ENCODE peak calls at places on chromosomes 1 and 21, in six cellular contexts. T is GM20000; Z is GM10248; L is CD4-positive, alpha-beta T cell; W is progenitor cell of endocrine pancreas; N is mammary epithelial cell. E is an unnamed sample.

GRCh38 chr1:15985611-15986272 is 9.8 kb upstream of the ZBTB17 start:
- DNase-seq in N (peak; percentile 73), T (no peak), Z (no peak), W (no peak), L (no peak), E (no peak)

GRCh38 chr1:177077006-177077405 is 87.5 kb downstream of the ASTN1 start:
- DNase-seq in T (no peak), L (no peak), Z (no peak), W (no peak), N (no peak), E (no peak)

GRCh38 chr1:47934243-47934805 is 62.9 kb downstream of the TRABD2B start:
- DNase-seq in W (no peak), N (no peak), L (no peak), Z (no peak), T (no peak), E (no peak)

GRCh38 chr21:31260790-31261189 is 83.3 kb downstream of the TIAM1 start:
- DNase-seq in T (no peak), L (no peak), N (no peak), W (no peak), Z (no peak), E (no peak)

GRCh38 chr21:43701936-43702784 is 16.8 kb upstream of the PDXK start:
- DNase-seq in L (no peak), W (no peak), Z (no peak), T (no peak), N (no peak), E (no peak)

GRCh38 chr1:50976890-50977574 is 7.0 kb downstream of the CDKN2C start:
- DNase-seq in T (peak; percentile 79), N (peak; percentile 25), W (no peak), L (no peak), Z (peak; percentile 66), E (peak; percentile 28)

GRCh38 chr1:228782662-228783414 is 47.6 kb downstream of the RHOU start:
- DNase-seq in N (peak; percentile 2), L (no peak), W (no peak), Z (no peak), T (no peak), E (no peak)

GRCh38 chr1:29593601-29594382 is 357.5 kb downstream of the PTPRU start:
- DNase-seq in T (no peak), N (peak; percentile 33), W (no peak), L (no peak), Z (no peak), E (no peak)

GRCh38 chr1:159562680-159563079 is 24.9 kb upstream of the APCS start:
- DNase-seq in N (no peak), W (no peak), T (no peak), L (no peak), Z (no peak), E (no peak)

GRCh38 chr21:32270748-32271147 is 8.1 kb downstream of the MIS18A start:
- DNase-seq in Z (no peak), T (no peak), W (no peak), N (no peak), L (no peak), E (no peak)

GRCh38 chr1:186683637-186684410 is 3.6 kb upstream of the PTGS2 start:
- DNase-seq in W (no peak), Z (no peak), T (no peak), N (no peak), L (no peak), E (no peak)

GRCh38 chr1:4634156-4634792 is 20.1 kb upstream of the AJAP1 start:
- DNase-seq in T (no peak), Z (no peak), N (no peak), L (no peak), W (no peak), E (no peak)

GRCh38 chr21:16187603-16188002 is 457.8 kb downstream of the USP25 start:
- DNase-seq in Z (no peak), L (no peak), W (no peak), N (no peak), T (no peak), E (no peak)

GRCh38 chr1:59505596-59506028 is 208.7 kb downstream of the FGGY start:
- DNase-seq in N (no peak), W (no peak), T (no peak), Z (no peak), L (no peak), E (no peak)

GRCh38 chr1:223776075-223776814 is 63.9 kb downstream of the CAPN2 start:
- DNase-seq in N (peak; percentile 94), W (no peak), Z (no peak), T (no peak), L (no peak), E (no peak)

GRCh38 chr1:172466795-172467407 is 23.0 kb upstream of the PIGC start:
- DNase-seq in N (peak; percentile 74), T (no peak), Z (no peak), W (no peak), L (no peak), E (no peak)

DNA sequence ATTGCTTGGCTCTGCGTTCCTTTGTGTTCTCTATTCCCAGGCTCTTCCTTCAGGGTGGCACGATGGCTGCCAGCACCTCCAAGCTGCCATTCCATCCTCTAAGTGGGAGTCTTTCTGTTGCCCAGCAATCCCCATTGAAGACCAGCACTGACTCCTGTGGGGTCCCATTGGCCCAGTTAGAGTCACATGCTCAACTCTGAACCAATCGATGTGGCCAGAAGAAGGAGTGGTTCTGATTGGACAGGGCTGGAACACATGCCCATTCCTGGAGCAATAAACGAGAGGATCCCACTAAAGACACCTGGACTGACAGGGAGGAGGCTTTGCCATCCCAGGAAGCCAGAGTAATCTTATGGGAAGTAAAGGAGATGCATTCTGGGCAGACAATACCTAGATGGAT is 97.2 kb upstream of the IGSF21 start:
- DNase-seq in L (no peak), T (no peak), N (no peak), W (no peak), Z (no peak), E (no peak)
- TF ChIP-seq CTCF in L (no peak), T (no peak), N (no peak), W (no peak), Z (no peak), E (no peak)

GRCh38 chr1:26542781-26543443 is 13.4 kb downstream of the RPS6KA1 start:
- DNase-seq in W (no peak), N (no peak), T (peak; percentile 36), L (no peak), Z (peak; percentile 38), E (peak; percentile 72)

GRCh38 chr1:26541431-26541815 is 11.9 kb downstream of the RPS6KA1 start:
- DNase-seq in W (no peak), N (no peak), T (no peak), L (no peak), Z (no peak), E (no peak)

GRCh38 chr1:26543444-26543835 is 13.9 kb downstream of the RPS6KA1 start:
- DNase-seq in N (no peak), Z (no peak), W (no peak), T (no peak), L (no peak), E (no peak)

GRCh38 chr1:26540346-26540745 is 10.8 kb downstream of the RPS6KA1 start:
- DNase-seq in W (no peak), Z (no peak), L (no peak), N (no peak), T (no peak), E (no peak)

DNA sequence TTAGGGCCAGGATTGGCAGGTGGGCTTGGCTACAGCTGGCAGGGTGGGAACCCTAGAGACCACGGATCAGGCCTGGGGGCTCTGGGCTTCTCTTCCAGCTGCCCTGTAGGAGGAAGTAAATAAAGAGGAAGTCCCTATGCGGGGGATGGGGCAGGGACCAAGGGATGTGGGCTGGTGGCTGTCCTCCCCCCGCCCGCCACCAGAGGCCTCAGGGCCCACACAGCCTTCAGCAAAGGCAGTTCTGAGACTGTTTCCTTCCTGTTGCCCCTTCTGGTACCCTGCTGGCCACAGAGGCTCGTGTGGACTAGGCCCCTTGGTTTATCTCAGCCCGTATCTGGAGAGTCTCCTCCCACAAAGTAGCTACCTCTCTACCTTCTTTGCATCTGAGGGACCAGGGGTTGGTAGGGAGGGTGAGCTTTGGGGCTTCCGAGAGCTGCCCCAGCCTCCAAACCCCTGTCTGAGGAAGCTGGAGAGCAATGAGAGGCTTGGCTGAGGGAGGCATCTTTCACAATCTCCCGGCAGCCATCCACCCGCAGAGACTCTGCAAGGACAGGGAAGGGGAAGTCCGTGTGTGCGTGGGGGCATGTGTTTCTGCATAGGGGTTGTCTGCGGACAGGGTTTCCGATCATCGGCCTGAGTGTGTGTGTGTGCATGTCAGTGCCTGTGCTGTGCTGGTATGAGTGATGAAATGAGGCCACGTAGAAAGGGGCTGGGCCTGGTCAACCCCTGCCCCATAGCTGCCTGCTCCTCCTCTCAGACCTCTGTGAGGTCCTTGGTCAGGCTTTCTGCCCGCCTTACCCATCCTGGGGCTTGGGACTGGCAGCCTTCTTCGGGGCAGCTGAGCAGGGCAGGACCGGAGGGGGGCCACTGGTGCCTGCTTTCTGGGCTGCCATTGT is 12.5 kb downstream of the RPS6KA1 start:
- DNase-seq in Z (peak; percentile 91), W (no peak), N (peak; percentile 92), T (peak; percentile 88), L (peak; percentile 57), E (peak; percentile 72)
- TF ChIP-seq CTCF in Z (peak; percentile 40), W (peak; percentile 43), N (peak; percentile 24), T (peak; percentile 33), L (peak; percentile 74), E (no peak)

GRCh38 chr1:232223309-232223708 is 406.6 kb downstream of the SIPA1L2 start:
- DNase-seq in Z (no peak), L (no peak), T (no peak), W (no peak), N (no peak), E (no peak)

GRCh38 chr1:232226197-232226681 is 403.7 kb downstream of the SIPA1L2 start:
- DNase-seq in T (no peak), N (peak; percentile 73), W (no peak), L (peak; percentile 4), Z (no peak), E (no peak)

GRCh38 chr1:232223887-232224286 is 406.0 kb downstream of the SIPA1L2 start:
- DNase-seq in N (no peak), L (no peak), W (no peak), T (no peak), Z (no peak), E (no peak)

GRCh38 chr1:232227171-232227740 is 402.7 kb downstream of the SIPA1L2 start:
- DNase-seq in T (no peak), Z (no peak), W (no peak), L (no peak), N (no peak), E (no peak)

DNA sequence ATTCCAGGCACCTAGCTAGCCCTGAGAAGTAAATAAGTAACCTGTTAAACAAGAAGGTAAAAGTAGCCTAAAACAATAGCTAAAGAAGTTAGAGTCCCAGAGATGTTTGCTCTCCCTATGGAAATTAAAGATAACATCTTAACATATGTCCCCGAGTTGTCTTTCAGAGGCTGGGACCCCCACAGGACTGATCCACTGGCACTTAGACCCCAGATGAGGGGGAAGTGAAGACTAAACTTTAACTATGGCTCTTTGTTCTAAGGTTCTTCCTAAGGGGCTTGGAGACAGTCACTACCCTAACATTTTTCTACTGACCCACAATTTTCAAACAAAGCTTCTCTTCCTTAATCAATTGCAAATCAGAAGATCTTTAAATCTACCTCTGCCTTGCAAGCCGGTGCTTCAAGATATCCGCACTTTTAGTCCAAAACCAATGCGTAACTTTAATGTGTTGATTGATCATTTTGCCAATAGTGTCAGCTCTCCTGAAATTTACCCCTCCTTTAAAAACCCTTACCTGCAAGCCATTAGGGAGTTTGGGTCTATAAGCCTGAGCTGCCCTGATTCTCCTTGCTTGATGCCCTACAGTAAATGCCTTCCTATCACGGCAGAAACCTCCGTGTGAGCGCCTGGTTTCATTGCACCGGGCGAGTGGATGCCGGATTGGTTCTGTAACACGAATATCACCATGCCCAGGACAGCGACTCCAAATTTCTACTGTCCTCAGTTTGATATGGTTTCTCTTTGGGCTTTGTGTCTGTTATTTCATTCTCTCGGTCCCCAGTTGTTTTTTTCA is 404.4 kb downstream of the SIPA1L2 start:
- DNase-seq in W (no peak), T (no peak), Z (no peak), L (no peak), N (no peak), E (no peak)
- TF ChIP-seq CTCF in W (no peak), T (no peak), Z (no peak), L (no peak), N (no peak), E (no peak)

GRCh38 chr21:45270306-45270821 is 17.3 kb downstream of the POFUT2 start:
- DNase-seq in L (no peak), T (no peak), N (no peak), Z (no peak), W (no peak), E (no peak)
- TF ChIP-seq CTCF in L (no peak), T (peak; percentile 6), N (peak; percentile 24), Z (no peak), W (no peak), E (no peak)

E was measured in activated B cell treated with CpG ODN at 0.5 μM for 24 hours.